ENCODE peak calls at places on chromosomes 7 and 10, in six cellular contexts. S is GM12892, X is ELF-1, M is MM.1S, V is RWPE1, B is NAMALWA. P is an unnamed sample.
A peak's percentile ranks its signal among the peaks of the same experiment; 100 is the strongest.

GRCh38 chr7:148021507-148022045 is 569.0 kb upstream of the C7orf33 start:
- DNase-seq in S (no peak), X (no peak), M (no peak), V (no peak), B (no peak), P (no peak)

GRCh38 chr10:104735036-104735435 is 93.9 kb downstream of the SORCS3 start:
- DNase-seq in S (no peak), X (no peak), M (no peak), V (no peak), B (no peak), P (no peak)

GRCh38 chr7:55526329-55526728 is 46.0 kb downstream of the VOPP1 start:
- DNase-seq in S (no peak), X (no peak), M (no peak), V (no peak), B (no peak), P (no peak)

GRCh38 chr7:30791126-30791525 is 19.9 kb downstream of the MINDY4 start:
- DNase-seq in S (no peak), X (peak; percentile 46), M (no peak), V (no peak), B (no peak), P (no peak)

GRCh38 chr10:125132331-125132730 is 28.0 kb downstream of the CTBP2 start:
- DNase-seq in S (no peak), X (no peak), M (no peak), V (no peak), B (no peak), P (no peak)

GRCh38 chr10:127450644-127451043 is 98.5 kb upstream of the NPS start:
- DNase-seq in S (no peak), X (no peak), M (no peak), V (no peak), B (no peak), P (no peak)

GRCh38 chr7:108104324-108104723 is 25.8 kb downstream of the LAMB4 start:
- DNase-seq in S (no peak), X (no peak), M (no peak), V (no peak), B (no peak), P (no peak)

GRCh38 chr7:82029236-82029635 is 259.4 kb upstream of the HGF start:
- DNase-seq in S (no peak), X (no peak), M (no peak), V (no peak), B (no peak), P (no peak)

GRCh38 chr7:111113263-111114017 is 22.5 kb downstream of the LRRN3 start:
- DNase-seq in S (no peak), X (no peak), M (no peak), V (peak; percentile 7), B (no peak), P (no peak)

GRCh38 chr7:115558186-115558585 is 472.4 kb downstream of the TFEC start:
- DNase-seq in S (no peak), X (no peak), M (no peak), V (no peak), B (no peak), P (no peak)

GRCh38 chr7:157309990-157310668 is 26.7 kb upstream of the DNAJB6 start:
- DNase-seq in S (no peak), X (peak; percentile 74), M (no peak), V (peak; percentile 82), B (no peak), P (no peak)

GRCh38 chr7:22731781-22732180 is 4.8 kb downstream of the IL6 start:
- DNase-seq in S (no peak), X (no peak), M (no peak), V (no peak), B (no peak), P (no peak)

GRCh38 chr10:74293686-74294365 is 142.8 kb downstream of the ADK start:
- DNase-seq in S (no peak), X (no peak), M (peak; percentile 47), V (peak; percentile 77), B (no peak), P (no peak)

GRCh38 chr7:30389793-30390192 is 88.8 kb downstream of the NOD1 start:
- DNase-seq in S (no peak), X (no peak), M (no peak), V (no peak), B (no peak), P (no peak)

GRCh38 chr10:5873515-5873995 is 16.1 kb downstream of the ANKRD16 start:
- DNase-seq in S (peak; percentile 63), X (peak; percentile 84), M (peak; percentile 69), V (peak; percentile 78), B (peak; percentile 90), P (peak; percentile 70)

GRCh38 chr10:132265878-132266496 is 41.8 kb downstream of the STK32C start:
- DNase-seq in S (no peak), X (no peak), M (no peak), V (no peak), B (no peak), P (no peak)

GRCh38 chr10:79255007-79255507 is 92.2 kb upstream of the PPIF start:
- DNase-seq in S (no peak), X (no peak), M (peak; percentile 91), V (no peak), B (no peak), P (no peak)

P was measured in GM12891.